ENCODE peak calls at places on chromosomes 13 and 19, in ten cellular contexts. E, H, F, Q, M, K, U, Z, V and X are unnamed samples.

GRCh38 chr19:925087-925911 is 536 bp upstream of the ARID3A start:
- DNase-seq in Q (peak), U (peak), F (peak), E (peak), K (peak), H (peak), V (peak), Z (peak), M (peak), X (peak)

GRCh38 chr13:27034678-27035111 is 136.9 kb downstream of the USP12 start:
- DNase-seq in M (no peak), Q (no peak), Z (no peak), V (no peak), H (no peak), U (no peak), F (no peak), E (no peak), K (no peak), X (no peak)

GRCh38 chr19:6862673-6863078 is 24.7 kb upstream of the ADGRE1 start:
- DNase-seq in U (peak), Q (peak), Z (peak), K (peak), V (peak), M (peak), E (peak), H (peak), F (peak), X (peak)

GRCh38 chr19:31109626-31110025 is 239.6 kb downstream of the TSHZ3 start:
- DNase-seq in K (no peak), H (no peak), M (no peak), Z (no peak), V (no peak), U (no peak), F (no peak), Q (no peak), E (no peak), X (no peak)

GRCh38 chr13:112693831-112694497 is 4.1 kb downstream of the ATP11A start:
- DNase-seq in M (no peak), U (peak), E (no peak), H (no peak), F (no peak), K (peak), Z (no peak), V (peak), Q (no peak), X (no peak)

GRCh38 chr19:2040647-2041435 is 10.2 kb downstream of the MKNK2 start:
- DNase-seq in Z (no peak), E (no peak), V (peak), Q (no peak), H (no peak), U (no peak), M (no peak), F (no peak), K (no peak), X (no peak)

GRCh38 chr19:57068921-57069697 is 50.7 kb upstream of the USP29 start:
- DNase-seq in Z (no peak), V (peak), E (no peak), U (no peak), M (no peak), F (no peak), Q (no peak), K (no peak), H (no peak), X (no peak)

GRCh38 chr13:111017755-111018487 is 97.2 kb upstream of the ARHGEF7 start:
- DNase-seq in M (no peak), Z (no peak), F (no peak), Q (no peak), V (no peak), U (peak), E (no peak), H (no peak), K (no peak), X (no peak)

DNA sequence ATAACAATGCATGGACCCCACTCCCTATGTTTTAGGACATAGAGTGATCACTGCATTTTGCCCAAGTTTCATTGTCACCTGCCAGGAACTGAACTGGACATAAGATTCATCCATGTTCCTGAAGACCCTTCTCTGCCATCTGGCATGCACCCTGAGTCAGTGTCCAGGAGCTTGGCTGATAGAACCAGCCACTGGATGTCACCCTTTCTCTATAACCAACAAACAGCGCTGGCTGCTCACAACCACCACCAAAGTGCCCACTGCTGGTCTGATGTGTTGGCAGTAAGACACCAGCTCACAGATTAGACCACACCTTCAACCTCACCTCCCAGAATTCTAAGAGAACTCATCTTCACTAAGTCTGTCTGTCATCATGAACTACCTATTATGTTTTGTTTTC is 333.4 kb downstream of the ITGBL1 start:
- DNase-seq in E (peak), K (peak), F (peak), M (no peak), U (peak), Z (no peak), V (no peak), H (no peak), Q (no peak), X (no peak)
- TF ChIP-seq CTCF in E (peak), K (peak), F (no peak), M (no peak), U (no peak), Z (no peak), V (no peak), H (no peak), Q (no peak), X (no peak)

DNA sequence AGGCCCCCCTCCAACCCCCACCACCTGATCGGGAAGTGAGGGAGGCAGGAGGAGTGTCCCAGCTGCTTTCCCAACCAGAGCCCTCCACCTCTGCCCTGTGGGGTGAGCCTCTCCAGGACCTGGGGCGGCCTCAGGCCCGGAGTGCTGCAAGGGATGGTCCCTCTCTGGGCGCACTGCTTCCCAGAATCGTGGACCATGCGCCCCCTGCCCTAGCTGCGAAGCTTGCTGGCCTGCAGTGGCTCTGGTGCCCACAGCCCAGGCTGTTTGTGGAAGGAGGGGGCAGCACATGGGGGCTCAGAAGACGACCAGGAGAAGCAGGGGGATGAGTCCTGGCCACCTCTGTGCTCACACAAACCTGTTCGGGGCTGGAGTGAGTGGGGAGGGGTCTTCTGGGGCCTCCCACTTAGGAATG is 33.6 kb downstream of the CEBPG start:
- DNase-seq in M (no peak), V (no peak), E (no peak), K (no peak), Q (no peak), Z (no peak), F (no peak), H (no peak), U (no peak), X (no peak)
- TF ChIP-seq CTCF in M (no peak), V (no peak), E (no peak), K (no peak), Q (no peak), Z (no peak), F (no peak), H (peak), U (no peak), X (no peak)

DNA sequence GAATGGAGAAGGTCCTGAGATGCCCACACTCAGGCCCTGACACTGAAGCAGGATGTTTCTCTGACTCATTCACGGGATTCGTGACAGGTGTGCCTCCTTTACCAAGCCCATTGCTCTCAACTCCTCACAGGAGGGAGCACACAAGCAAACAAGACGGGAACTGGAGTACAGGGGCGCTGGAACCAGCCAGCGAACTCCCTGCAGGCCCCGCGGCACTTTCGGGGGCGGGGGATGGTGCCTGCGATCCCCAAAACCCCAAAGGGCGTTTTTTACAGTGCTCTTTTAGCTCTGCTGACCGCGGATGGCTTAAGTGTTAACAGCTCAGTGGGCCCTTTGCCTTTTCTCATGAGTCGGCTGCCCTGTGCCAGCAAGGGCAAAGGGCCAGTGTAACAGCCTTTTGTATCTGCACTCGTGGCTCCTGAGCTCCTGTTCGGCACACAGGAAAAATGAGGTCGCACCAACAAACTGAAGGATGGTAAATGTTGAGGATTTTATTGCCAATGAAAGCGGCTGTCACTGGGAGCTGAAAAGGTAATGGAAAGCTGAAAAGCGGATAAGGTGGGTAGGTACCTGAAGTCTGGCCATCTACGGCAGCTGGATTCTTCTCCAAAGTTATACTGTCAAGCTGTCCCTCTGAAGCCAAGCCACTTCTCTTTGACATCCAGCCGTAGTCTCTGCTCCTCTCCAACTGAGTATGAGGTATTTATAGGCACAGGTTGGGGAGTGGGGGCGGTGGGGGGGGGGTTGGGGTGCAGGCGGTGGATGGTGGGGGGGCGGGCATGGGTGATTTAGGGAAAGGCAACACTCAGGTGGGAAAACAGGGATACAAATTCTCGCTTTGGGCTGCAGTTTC is 65.0 kb upstream of the TRPC4 start:
- DNase-seq in Z (no peak), E (no peak), V (no peak), K (no peak), U (no peak), H (no peak), F (peak), M (no peak), Q (no peak), X (no peak)
- TF ChIP-seq CTCF in Z (no peak), E (no peak), V (no peak), K (no peak), U (no peak), H (no peak), F (no peak), M (no peak), Q (no peak), X (no peak)

GRCh38 chr19:58218899-58219298 is 9.8 kb upstream of the ZNF544 start:
- DNase-seq in U (peak), Z (no peak), H (no peak), F (no peak), K (no peak), E (peak), M (no peak), Q (no peak), V (no peak), X (no peak)

GRCh38 chr19:58213075-58213369 is 15.7 kb upstream of the ZNF544 start:
- DNase-seq in E (no peak), Z (no peak), Q (no peak), F (no peak), M (no peak), H (no peak), U (no peak), V (no peak), K (no peak), X (no peak)

GRCh38 chr19:58212336-58213074 is 16.2 kb upstream of the ZNF544 start:
- DNase-seq in E (no peak), Q (no peak), M (no peak), K (no peak), U (peak), H (no peak), V (no peak), Z (no peak), F (no peak), X (no peak)

GRCh38 chr19:58217069-58217481 is 11.6 kb upstream of the ZNF544 start:
- DNase-seq in E (no peak), K (no peak), U (no peak), V (no peak), H (no peak), Q (no peak), M (no peak), Z (no peak), F (no peak), X (no peak)

DNA sequence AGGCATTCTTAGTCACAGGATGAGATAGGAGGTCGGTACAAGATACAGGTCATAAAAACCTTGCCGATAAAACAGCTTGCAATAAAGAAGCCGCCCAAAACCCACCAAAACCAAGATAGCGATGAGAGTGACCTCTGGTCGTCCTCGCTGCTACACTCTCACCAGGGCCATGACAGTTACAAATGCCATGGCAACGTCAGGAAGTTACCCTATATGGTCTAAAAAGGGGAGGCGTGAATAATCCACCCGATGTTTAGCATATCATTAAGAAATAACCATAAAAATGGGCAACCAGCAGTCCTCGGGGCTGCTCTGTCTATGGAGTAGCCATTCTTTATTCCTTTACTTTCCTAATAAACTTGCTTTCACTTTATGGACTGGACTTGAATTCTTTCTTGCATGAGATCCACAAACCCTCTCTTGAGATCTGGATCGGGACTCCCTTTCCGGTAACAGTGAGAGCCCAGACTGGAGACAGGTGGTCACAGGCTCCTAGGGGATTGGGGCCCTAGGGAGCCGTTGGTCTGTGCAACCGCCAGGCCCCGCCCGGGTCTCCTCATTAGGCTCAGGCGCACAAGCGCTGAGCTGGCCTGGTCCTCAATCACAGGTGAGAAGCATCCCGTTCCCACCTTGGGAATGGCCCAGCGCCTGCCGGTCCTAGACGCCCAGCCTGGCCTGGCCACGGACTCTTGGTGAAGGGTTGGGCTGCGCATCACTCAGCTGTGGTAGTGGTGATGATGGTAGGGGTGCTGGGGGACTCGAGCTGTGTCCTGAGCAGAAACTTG is 10.9 kb upstream of the ZNF544 start:
- DNase-seq in K (no peak), U (no peak), V (no peak), E (no peak), M (no peak), F (no peak), Q (no peak), H (no peak), Z (no peak), X (no peak)
- TF ChIP-seq CTCF in K (no peak), U (no peak), V (no peak), E (no peak), M (no peak), F (no peak), Q (no peak), H (no peak), Z (no peak), X (no peak)